ENCODE peak calls at places on chromosomes 6 and 20, in nine cellular contexts. W, S, I, N, U, H, C, Q and B are unnamed samples.
A peak's percentile ranks its signal among the peaks of the same experiment; 100 is the strongest.

GRCh38 chr6:161482517-161482903 is 208.6 kb upstream of the AGPAT4 start:
- DNase-seq in C (peak; percentile 71), W (no peak), Q (no peak), I (no peak), N (no peak), H (no peak), S (no peak), U (no peak), B (no peak)

GRCh38 chr6:5125152-5126006 is 40.2 kb downstream of the PPP1R3G start:
- DNase-seq in W (peak; percentile 75), Q (no peak), S (no peak), N (no peak), H (no peak), C (no peak), I (peak; percentile 56), U (peak; percentile 76), B (no peak)

GRCh38 chr6:121951077-121951476 is 448.4 kb upstream of the HSF2 start:
- DNase-seq in C (no peak), I (no peak), H (no peak), U (no peak), Q (no peak), N (no peak), S (no peak), W (no peak), B (no peak)

GRCh38 chr6:27295301-27296079 is 16.6 kb downstream of the POM121L2 start:
- DNase-seq in S (peak; percentile 85), C (peak; percentile 74), W (peak; percentile 76), I (peak; percentile 63), N (peak; percentile 74), Q (no peak), U (peak; percentile 49), H (no peak), B (no peak)

GRCh38 chr6:120854583-120854982 is 479.7 kb downstream of the TBC1D32 start:
- DNase-seq in H (no peak), W (no peak), U (no peak), C (no peak), I (no peak), N (no peak), Q (no peak), S (no peak), B (no peak)

GRCh38 chr6:67493682-67494081 is 1141.4 kb upstream of the ADGRB3 start:
- DNase-seq in H (no peak), U (no peak), I (no peak), N (no peak), W (no peak), Q (no peak), C (no peak), S (no peak), B (no peak)

GRCh38 chr6:141057761-141058160 is 1075.0 kb upstream of the GJE1 start:
- DNase-seq in S (no peak), H (no peak), C (no peak), I (no peak), N (no peak), W (no peak), Q (no peak), U (no peak), B (no peak)

GRCh38 chr6:32954983-32955802 is 2.3 kb upstream of the HLA-DMA start:
- DNase-seq in Q (no peak), H (peak; percentile 59), C (peak; percentile 75), S (peak; percentile 88), W (no peak), U (no peak), N (peak; percentile 54), I (no peak), B (peak; percentile 76)

GRCh38 chr20:11902264-11902663 is 15.4 kb upstream of the BTBD3 start:
- DNase-seq in I (peak; percentile 83), C (no peak), W (peak; percentile 85), N (no peak), U (no peak), Q (no peak), H (no peak), S (no peak), B (no peak)

GRCh38 chr6:20841806-20842205 is 307.5 kb downstream of the CDKAL1 start:
- DNase-seq in W (no peak), Q (no peak), C (no peak), I (no peak), N (no peak), U (no peak), S (no peak), H (no peak), B (no peak)

GRCh38 chr20:58021481-58021880 is 207.0 kb downstream of the ANKRD60 start:
- DNase-seq in W (peak; percentile 13), N (peak; percentile 74), I (no peak), Q (peak; percentile 59), U (no peak), H (peak; percentile 15), C (no peak), S (peak; percentile 58), B (no peak)

GRCh38 chr6:40630046-40630445 is 42.9 kb upstream of the LRFN2 start:
- DNase-seq in S (no peak), Q (peak; percentile 53), H (no peak), W (no peak), U (no peak), N (no peak), I (no peak), C (no peak), B (no peak)

DNA sequence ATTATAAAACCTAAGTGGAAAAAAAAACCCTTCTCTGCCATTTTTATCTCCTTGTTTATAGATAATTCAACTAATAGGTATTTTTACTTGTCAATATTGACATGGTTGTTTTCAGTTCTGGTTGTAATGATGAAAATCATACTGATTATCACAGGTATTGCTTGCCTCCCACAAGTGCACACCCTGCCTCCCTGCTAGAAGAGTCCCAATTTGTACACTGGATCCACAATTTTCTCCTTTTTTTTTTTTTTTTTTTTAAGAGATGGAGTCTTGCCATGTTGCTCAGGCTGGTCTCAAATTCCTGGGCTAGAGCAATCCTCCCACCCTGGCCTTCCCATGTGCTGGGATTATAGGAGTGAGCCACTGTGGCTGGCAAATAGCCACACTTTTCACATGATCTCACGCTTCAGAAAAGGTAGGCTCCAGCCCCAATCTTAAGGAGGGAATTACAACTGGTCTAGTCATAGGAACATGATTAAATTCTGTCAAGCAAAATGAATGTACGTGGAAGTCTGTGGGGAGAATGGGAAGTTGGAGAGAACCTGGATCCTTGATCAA is 12.3 kb downstream of the DYNLT2 start:
- DNase-seq in I (no peak), U (no peak), W (no peak), N (no peak), S (no peak), Q (no peak), C (no peak), H (no peak), B (no peak)
- H3K79me2 ChIP-seq in I (no peaks in the 10 kb centered on the region), U (no peaks in the 10 kb centered on the region), W (no peaks in the 10 kb centered on the region), N (no peaks in the 10 kb centered on the region), S (no peaks in the 10 kb centered on the region), Q (no peaks in the 10 kb centered on the region), C (no peaks in the 10 kb centered on the region), H (no peaks in the 10 kb centered on the region), B (no peaks in the 10 kb centered on the region)

DNA sequence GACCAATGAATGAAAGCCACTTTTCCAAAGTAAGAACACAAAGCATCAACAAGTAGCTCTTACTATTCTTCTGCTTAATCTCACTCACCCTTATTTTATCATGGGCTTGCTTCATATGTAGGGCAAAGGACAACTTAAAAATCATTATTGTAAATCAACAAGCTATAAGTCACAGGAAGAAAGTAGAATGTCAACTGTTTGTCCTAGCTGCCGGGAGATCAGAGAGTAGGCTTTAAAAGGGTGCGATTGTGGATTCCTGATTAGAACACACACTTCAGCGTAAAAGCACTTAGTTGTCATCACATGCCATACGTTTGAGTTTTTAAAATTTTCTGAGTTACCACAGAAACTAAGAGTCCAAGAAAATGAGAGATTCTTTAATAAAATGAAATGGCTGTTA is 44.4 kb upstream of the NHSL1 start:
- DNase-seq in Q (no peak), U (no peak), I (no peak), W (no peak), H (no peak), N (no peak), S (no peak), C (no peak), B (no peak)
- H3K4me3 ChIP-seq in Q (no peak overlapping the region), U (no peak overlapping the region), I (peak overlapping the region; percentile 40), W (no peak overlapping the region), H (no peak overlapping the region), N (no peak overlapping the region), S (no peak overlapping the region), C (no peak overlapping the region), B (no peak overlapping the region)

GRCh38 chr6:11011787-11012234 is 32.3 kb downstream of the ELOVL2 start:
- DNase-seq in I (no peak), U (peak; percentile 20), H (no peak), S (peak; percentile 72), C (no peak), Q (no peak), W (no peak), N (no peak), B (no peak)
- TF ChIP-seq CTCF in I (no peak), U (no peak), H (no peak), S (no peak), C (peak; percentile 3), Q (no peak), W (no peak), N (peak; percentile 17), B (no peak)

GRCh38 chr6:142846459-142846831 is 98.5 kb downstream of the HIVEP2 start:
- DNase-seq in S (no peak), I (peak; percentile 44), W (peak; percentile 70), C (no peak), U (no peak), Q (no peak), N (no peak), H (no peak), B (no peak)
- H3K79me2 ChIP-seq in S (peaks cover 5% of the 10 kb centered on the region), I (peaks cover 38% of the 10 kb centered on the region), W (peaks cover 22% of the 10 kb centered on the region), C (no peaks in the 10 kb centered on the region), U (peaks cover 72% of the 10 kb centered on the region), Q (peaks cover 54% of the 10 kb centered on the region), N (no peaks in the 10 kb centered on the region), H (peaks cover 25% of the 10 kb centered on the region), B (peaks cover 96% of the 10 kb centered on the region)

DNA sequence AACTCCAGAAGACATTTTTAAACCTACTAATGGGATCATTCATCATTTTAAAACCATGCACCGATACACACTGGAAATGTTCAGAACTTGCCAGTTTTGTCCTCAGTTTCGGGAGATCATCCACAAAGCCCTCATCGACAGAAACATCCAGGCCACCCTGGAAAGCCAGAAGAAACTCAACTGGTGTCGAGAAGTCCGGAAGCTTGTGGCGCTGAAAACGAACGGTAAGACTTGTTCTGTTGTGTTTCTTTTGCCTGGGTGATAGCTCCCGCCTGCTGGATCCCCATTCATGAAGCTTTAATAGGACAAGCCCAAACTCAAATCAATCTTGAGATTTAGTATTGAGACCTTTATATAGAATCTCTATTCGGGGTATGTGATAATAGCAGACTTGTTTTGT is 4.2 kb downstream of the TNFAIP3 start:
- DNase-seq in U (no peak), N (no peak), S (no peak), H (no peak), I (no peak), C (no peak), Q (no peak), W (no peak), B (no peak)
- H3K4me3 ChIP-seq in U (peak overlapping the region; percentile 76), N (no peak overlapping the region), S (no peak overlapping the region), H (peak overlapping the region; percentile 88), I (no peak overlapping the region), C (peak overlapping the region; percentile 22), Q (no peak overlapping the region), W (no peak overlapping the region), B (peak overlapping the region; percentile 85)